ENCODE peak calls at places on chromosomes 1 and 21, in eight cellular contexts. One of them, this sample, is unnamed.

GRCh38 chr1:110390692-110391232 is at the start of gene SLC16A4:
- DNase-seq in Calu3: no peak
- DNase-seq in anterior cingulate cortex: no peak
- DNase-seq in effector memory CD4-positive, alpha-beta T cell: no peak
- DNase-seq in T-cell: no peak
- DNase-seq in NAMALWA: no peak
- DNase-seq in cardiac muscle cell: peak
- DNase-seq in esophagus squamous epithelium: no peak
- DNase-seq in this sample: no peak

GRCh38 chr1:32876341-32877210 is 5.9 kb upstream of the FNDC5 start:
- DNase-seq in Calu3: peak
- DNase-seq in anterior cingulate cortex: no peak
- DNase-seq in effector memory CD4-positive, alpha-beta T cell: peak
- DNase-seq in T-cell: peak
- DNase-seq in NAMALWA: peak
- DNase-seq in cardiac muscle cell: peak
- DNase-seq in esophagus squamous epithelium: no peak
- DNase-seq in this sample: peak

GRCh38 chr1:232725303-232726047 is 79.7 kb upstream of the MAP10 start:
- DNase-seq in Calu3: no peak
- DNase-seq in anterior cingulate cortex: no peak
- DNase-seq in effector memory CD4-positive, alpha-beta T cell: no peak
- DNase-seq in T-cell: no peak
- DNase-seq in NAMALWA: peak
- DNase-seq in cardiac muscle cell: no peak
- DNase-seq in esophagus squamous epithelium: no peak
- DNase-seq in this sample: no peak

GRCh38 chr21:42599486-42599885 is 53.9 kb upstream of the PDE9A start:
- DNase-seq in Calu3: no peak
- DNase-seq in anterior cingulate cortex: no peak
- DNase-seq in effector memory CD4-positive, alpha-beta T cell: no peak
- DNase-seq in T-cell: no peak
- DNase-seq in NAMALWA: no peak
- DNase-seq in cardiac muscle cell: no peak
- DNase-seq in esophagus squamous epithelium: no peak
- DNase-seq in this sample: no peak

GRCh38 chr1:174800221-174800791 is 199.4 kb upstream of the CACYBP start:
- DNase-seq in Calu3: no peak
- DNase-seq in anterior cingulate cortex: no peak
- DNase-seq in effector memory CD4-positive, alpha-beta T cell: no peak
- DNase-seq in T-cell: peak
- DNase-seq in NAMALWA: peak
- DNase-seq in cardiac muscle cell: peak
- DNase-seq in esophagus squamous epithelium: no peak
- DNase-seq in this sample: peak

GRCh38 chr1:42177551-42177981 is 13.0 kb upstream of the GUCA2A start:
- DNase-seq in Calu3: peak
- DNase-seq in anterior cingulate cortex: peak
- DNase-seq in effector memory CD4-positive, alpha-beta T cell: no peak
- DNase-seq in T-cell: no peak
- DNase-seq in NAMALWA: no peak
- DNase-seq in cardiac muscle cell: peak
- DNase-seq in esophagus squamous epithelium: no peak
- DNase-seq in this sample: no peak

GRCh38 chr1:89780721-89781120 is 40.1 kb upstream of the LRRC8D start:
- DNase-seq in Calu3: peak
- DNase-seq in anterior cingulate cortex: no peak
- DNase-seq in effector memory CD4-positive, alpha-beta T cell: no peak
- DNase-seq in T-cell: no peak
- DNase-seq in NAMALWA: peak
- DNase-seq in cardiac muscle cell: peak
- DNase-seq in esophagus squamous epithelium: no peak
- DNase-seq in this sample: peak

GRCh38 chr1:44924835-44925464 is 61.4 kb downstream of the EIF2B3 start:
- DNase-seq in Calu3: peak
- DNase-seq in anterior cingulate cortex: no peak
- DNase-seq in effector memory CD4-positive, alpha-beta T cell: no peak
- DNase-seq in T-cell: no peak
- DNase-seq in NAMALWA: peak
- DNase-seq in cardiac muscle cell: peak
- DNase-seq in esophagus squamous epithelium: no peak
- DNase-seq in this sample: peak

GRCh38 chr1:145963218-145964019 is 956 bp downstream of the ANKRD34A start:
- DNase-seq in Calu3: no peak
- DNase-seq in anterior cingulate cortex: peak
- DNase-seq in effector memory CD4-positive, alpha-beta T cell: no peak
- DNase-seq in T-cell: no peak
- DNase-seq in NAMALWA: peak
- DNase-seq in cardiac muscle cell: peak
- DNase-seq in esophagus squamous epithelium: no peak
- DNase-seq in this sample: no peak